ENCODE peak calls at places on chromosome 22, in seven cellular contexts. One of them, this sample, is unnamed.

GRCh38 chr22:23106906-23107367 is 34.9 kb downstream of the RSPH14 start:
- DNase-seq in thoracic aorta: no peak
- DNase-seq in endothelial cell of umbilical vein: no peak
- DNase-seq in esophagus muscularis mucosa: no peak
- DNase-seq in uterus: no peak
- DNase-seq in heart left ventricle: peak; percentile 79
- DNase-seq in IMR-90: no peak
- DNase-seq in this sample: no peak

GRCh38 chr22:22045576-22046335 is 63.2 kb upstream of the TOP3B start:
- DNase-seq in uterus: no peak
- DNase-seq in esophagus muscularis mucosa: peak; percentile 90
- DNase-seq in heart left ventricle: no peak
- DNase-seq in endothelial cell of umbilical vein: no peak
- DNase-seq in IMR-90: no peak
- DNase-seq in thoracic aorta: no peak
- DNase-seq in this sample: no peak

GRCh38 chr22:24512043-24512442 is 16.9 kb downstream of the UPB1 start:
- DNase-seq in endothelial cell of umbilical vein: no peak
- DNase-seq in heart left ventricle: no peak
- DNase-seq in IMR-90: no peak
- DNase-seq in uterus: no peak
- DNase-seq in esophagus muscularis mucosa: no peak
- DNase-seq in thoracic aorta: no peak
- DNase-seq in this sample: no peak

GRCh38 chr22:38454011-38454360 is 1.0 kb downstream of the KCNJ4 start:
- DNase-seq in IMR-90: no peak
- DNase-seq in esophagus muscularis mucosa: no peak
- DNase-seq in uterus: no peak
- DNase-seq in thoracic aorta: no peak
- DNase-seq in heart left ventricle: no peak
- DNase-seq in endothelial cell of umbilical vein: no peak
- DNase-seq in this sample: no peak

GRCh38 chr22:20955548-20955947 is 11.5 kb upstream of the AIFM3 start:
- DNase-seq in thoracic aorta: no peak
- DNase-seq in endothelial cell of umbilical vein: no peak
- DNase-seq in uterus: no peak
- DNase-seq in IMR-90: no peak
- DNase-seq in esophagus muscularis mucosa: no peak
- DNase-seq in heart left ventricle: no peak
- DNase-seq in this sample: no peak

GRCh38 chr22:46653596-46653995 is 33.4 kb downstream of the GRAMD4 start:
- DNase-seq in thoracic aorta: no peak
- DNase-seq in endothelial cell of umbilical vein: no peak
- DNase-seq in esophagus muscularis mucosa: no peak
- DNase-seq in IMR-90: no peak
- DNase-seq in uterus: no peak
- DNase-seq in heart left ventricle: no peak
- DNase-seq in this sample: no peak

GRCh38 chr22:45302047-45302446 is 7.7 kb upstream of the FAM118A start:
- DNase-seq in thoracic aorta: no peak
- DNase-seq in endothelial cell of umbilical vein: peak; percentile 16
- DNase-seq in heart left ventricle: no peak
- DNase-seq in IMR-90: peak; percentile 88
- DNase-seq in esophagus muscularis mucosa: no peak
- DNase-seq in uterus: no peak
- DNase-seq in this sample: peak; percentile 64

GRCh38 chr22:23058481-23059336 is 11.6 kb upstream of the GNAZ start:
- DNase-seq in heart left ventricle: no peak
- DNase-seq in IMR-90: no peak
- DNase-seq in endothelial cell of umbilical vein: no peak
- DNase-seq in thoracic aorta: no peak
- DNase-seq in uterus: no peak
- DNase-seq in esophagus muscularis mucosa: peak; percentile 75
- DNase-seq in this sample: no peak

GRCh38 chr22:22979954-22980353 is 90.4 kb upstream of the GNAZ start:
- DNase-seq in endothelial cell of umbilical vein: no peak
- DNase-seq in thoracic aorta: no peak
- DNase-seq in IMR-90: no peak
- DNase-seq in uterus: no peak
- DNase-seq in heart left ventricle: no peak
- DNase-seq in esophagus muscularis mucosa: no peak
- DNase-seq in this sample: no peak

GRCh38 chr22:38554281-38554680 is 15.7 kb downstream of the DMC1 start:
- DNase-seq in IMR-90: peak; percentile 83
- DNase-seq in uterus: no peak
- DNase-seq in esophagus muscularis mucosa: no peak
- DNase-seq in heart left ventricle: no peak
- DNase-seq in thoracic aorta: no peak
- DNase-seq in endothelial cell of umbilical vein: no peak
- DNase-seq in this sample: peak; percentile 23

GRCh38 chr22:43118024-43118849 is 7.7 kb downstream of the BIK start:
- DNase-seq in endothelial cell of umbilical vein: no peak
- DNase-seq in uterus: no peak
- DNase-seq in thoracic aorta: no peak
- DNase-seq in heart left ventricle: no peak
- DNase-seq in IMR-90: no peak
- DNase-seq in esophagus muscularis mucosa: no peak
- DNase-seq in this sample: no peak

GRCh38 chr22:20550057-20550817 is 42.8 kb downstream of the MED15 start:
- DNase-seq in uterus: no peak
- DNase-seq in esophagus muscularis mucosa: no peak
- DNase-seq in endothelial cell of umbilical vein: no peak
- DNase-seq in IMR-90: no peak
- DNase-seq in thoracic aorta: no peak
- DNase-seq in heart left ventricle: no peak
- DNase-seq in this sample: no peak

GRCh38 chr22:24486501-24486921 is 8.6 kb upstream of the UPB1 start:
- DNase-seq in uterus: no peak
- DNase-seq in esophagus muscularis mucosa: no peak
- DNase-seq in IMR-90: peak; percentile 82
- DNase-seq in thoracic aorta: no peak
- DNase-seq in heart left ventricle: no peak
- DNase-seq in endothelial cell of umbilical vein: peak; percentile 77
- DNase-seq in this sample: no peak

DNA sequence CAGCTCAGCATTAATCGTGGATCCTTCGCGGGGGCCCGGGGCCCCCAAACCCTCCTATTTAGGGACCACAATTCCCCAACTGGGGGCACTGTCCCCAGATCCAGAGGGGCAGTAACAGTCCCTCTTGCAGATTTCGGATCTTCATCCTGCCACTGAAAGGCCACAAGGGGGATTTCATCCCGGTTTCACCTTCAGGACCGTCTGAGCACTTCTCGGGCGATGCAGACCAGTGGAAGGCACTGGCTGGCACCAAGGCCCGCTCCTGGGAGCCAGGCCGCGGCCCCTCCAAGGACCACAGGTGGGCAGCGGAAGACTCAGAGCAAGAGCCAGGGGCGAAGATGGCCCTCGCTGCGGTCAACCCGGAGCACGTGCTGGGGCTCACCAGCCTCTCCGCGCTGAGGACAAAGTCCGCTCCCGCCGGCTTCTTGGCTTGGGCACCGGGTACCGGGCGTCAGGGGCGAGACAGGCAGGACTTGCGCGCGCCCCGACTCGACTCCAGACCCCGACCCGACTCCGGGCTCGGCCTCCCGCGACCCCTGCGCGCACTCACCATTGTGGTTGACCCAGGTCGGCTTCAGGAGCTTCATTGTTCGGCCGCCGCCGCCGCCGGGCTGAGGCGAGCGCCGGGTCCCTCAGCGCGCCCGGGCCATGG is 517 bp downstream of the HIRA start:
- DNase-seq in esophagus muscularis mucosa: no peak
- DNase-seq in thoracic aorta: no peak
- DNase-seq in endothelial cell of umbilical vein: peak; percentile 29
- DNase-seq in heart left ventricle: no peak
- DNase-seq in IMR-90: peak; percentile 19
- DNase-seq in uterus: no peak
- DNase-seq in this sample: no peak
- TF ChIP-seq CTCF in esophagus muscularis mucosa: no peak
- TF ChIP-seq CTCF in thoracic aorta: no peak
- TF ChIP-seq CTCF in endothelial cell of umbilical vein: peak; percentile 13
- TF ChIP-seq CTCF in heart left ventricle: no peak
- TF ChIP-seq CTCF in IMR-90: no peak
- TF ChIP-seq CTCF in uterus: no peak
- TF ChIP-seq CTCF in this sample: peak; percentile 37

DNA sequence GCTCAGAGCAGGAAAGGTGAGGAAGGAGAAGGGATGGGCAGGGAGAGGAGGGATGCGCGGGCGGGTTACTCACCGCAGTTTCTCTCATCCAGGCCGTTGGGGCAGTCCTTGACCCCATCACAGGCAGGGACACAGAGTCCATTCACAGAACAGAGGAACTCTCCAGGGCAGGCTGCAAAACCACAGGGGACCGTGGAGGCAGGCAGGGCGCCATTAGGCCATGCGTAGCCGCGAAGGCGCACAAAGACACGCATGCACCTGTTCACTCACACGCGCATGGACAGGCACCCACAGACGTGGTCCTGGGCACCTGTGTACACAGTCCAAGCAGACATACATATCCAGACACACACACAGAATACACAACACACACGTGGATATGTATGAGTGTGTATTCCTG is 23.0 kb downstream of the KCTD17 start:
- DNase-seq in esophagus muscularis mucosa: no peak
- DNase-seq in heart left ventricle: no peak
- DNase-seq in thoracic aorta: no peak
- DNase-seq in endothelial cell of umbilical vein: no peak
- DNase-seq in IMR-90: no peak
- DNase-seq in uterus: no peak
- DNase-seq in this sample: no peak
- H3K27me3 ChIP-seq in esophagus muscularis mucosa: peaks cover 74% of the 10 kb centered on the region
- H3K27me3 ChIP-seq in heart left ventricle: peaks cover 4% of the 10 kb centered on the region
- H3K27me3 ChIP-seq in thoracic aorta: no peaks in the 10 kb centered on the region
- H3K27me3 ChIP-seq in endothelial cell of umbilical vein: peaks cover 6% of the 10 kb centered on the region
- H3K27me3 ChIP-seq in IMR-90: peaks cover 48% of the 10 kb centered on the region
- H3K27me3 ChIP-seq in uterus: peaks cover 5% of the 10 kb centered on the region
- H3K27me3 ChIP-seq in this sample: peaks cover 35% of the 10 kb centered on the region

GRCh38 chr22:48635825-48636224 is 1191.8 kb downstream of the BRD1 start:
- DNase-seq in esophagus muscularis mucosa: no peak
- DNase-seq in thoracic aorta: no peak
- DNase-seq in endothelial cell of umbilical vein: no peak
- DNase-seq in heart left ventricle: no peak
- DNase-seq in IMR-90: no peak
- DNase-seq in uterus: no peak
- DNase-seq in this sample: no peak

GRCh38 chr22:48635031-48635430 is 1192.6 kb downstream of the BRD1 start:
- DNase-seq in esophagus muscularis mucosa: no peak
- DNase-seq in uterus: no peak
- DNase-seq in heart left ventricle: no peak
- DNase-seq in thoracic aorta: no peak
- DNase-seq in endothelial cell of umbilical vein: no peak
- DNase-seq in IMR-90: no peak
- DNase-seq in this sample: no peak

GRCh38 chr22:48636746-48637145 is 1190.9 kb downstream of the BRD1 start:
- DNase-seq in IMR-90: no peak
- DNase-seq in heart left ventricle: no peak
- DNase-seq in thoracic aorta: no peak
- DNase-seq in endothelial cell of umbilical vein: no peak
- DNase-seq in uterus: no peak
- DNase-seq in esophagus muscularis mucosa: no peak
- DNase-seq in this sample: no peak

GRCh38 chr22:48639021-48639795 is 1188.5 kb downstream of the BRD1 start:
- DNase-seq in IMR-90: no peak
- DNase-seq in endothelial cell of umbilical vein: no peak
- DNase-seq in thoracic aorta: no peak
- DNase-seq in heart left ventricle: no peak
- DNase-seq in esophagus muscularis mucosa: no peak
- DNase-seq in uterus: no peak
- DNase-seq in this sample: no peak

DNA sequence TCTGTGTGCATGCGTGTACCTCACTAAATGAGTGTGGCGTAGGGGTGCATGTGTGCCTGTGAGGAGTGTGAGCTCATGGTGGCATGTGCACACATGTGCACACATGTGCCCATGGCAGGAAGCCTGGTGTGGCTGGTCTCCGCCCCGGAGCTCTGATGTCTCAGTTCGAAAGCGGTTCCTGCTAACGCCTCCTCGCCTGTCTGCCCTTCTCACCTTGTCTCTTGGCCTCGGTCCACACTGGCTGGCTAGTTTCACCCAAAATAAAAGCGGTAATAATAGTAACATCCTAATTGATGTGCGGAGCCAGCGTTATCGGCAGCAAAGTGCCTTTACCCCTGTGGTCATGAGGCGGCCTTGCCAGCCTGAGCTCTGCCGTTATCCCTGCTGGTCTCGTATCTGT is 1190.4 kb downstream of the BRD1 start:
- DNase-seq in thoracic aorta: no peak
- DNase-seq in IMR-90: no peak
- DNase-seq in heart left ventricle: no peak
- DNase-seq in uterus: no peak
- DNase-seq in endothelial cell of umbilical vein: no peak
- DNase-seq in esophagus muscularis mucosa: no peak
- DNase-seq in this sample: no peak
- H3K27ac ChIP-seq in thoracic aorta: no peak overlapping the region
- H3K27ac ChIP-seq in IMR-90: no peak overlapping the region
- H3K27ac ChIP-seq in heart left ventricle: no peak overlapping the region
- H3K27ac ChIP-seq in uterus: no peak overlapping the region
- H3K27ac ChIP-seq in endothelial cell of umbilical vein: no peak overlapping the region
- H3K27ac ChIP-seq in esophagus muscularis mucosa: no peak overlapping the region
- H3K27ac ChIP-seq in this sample: no peak overlapping the region

DNA sequence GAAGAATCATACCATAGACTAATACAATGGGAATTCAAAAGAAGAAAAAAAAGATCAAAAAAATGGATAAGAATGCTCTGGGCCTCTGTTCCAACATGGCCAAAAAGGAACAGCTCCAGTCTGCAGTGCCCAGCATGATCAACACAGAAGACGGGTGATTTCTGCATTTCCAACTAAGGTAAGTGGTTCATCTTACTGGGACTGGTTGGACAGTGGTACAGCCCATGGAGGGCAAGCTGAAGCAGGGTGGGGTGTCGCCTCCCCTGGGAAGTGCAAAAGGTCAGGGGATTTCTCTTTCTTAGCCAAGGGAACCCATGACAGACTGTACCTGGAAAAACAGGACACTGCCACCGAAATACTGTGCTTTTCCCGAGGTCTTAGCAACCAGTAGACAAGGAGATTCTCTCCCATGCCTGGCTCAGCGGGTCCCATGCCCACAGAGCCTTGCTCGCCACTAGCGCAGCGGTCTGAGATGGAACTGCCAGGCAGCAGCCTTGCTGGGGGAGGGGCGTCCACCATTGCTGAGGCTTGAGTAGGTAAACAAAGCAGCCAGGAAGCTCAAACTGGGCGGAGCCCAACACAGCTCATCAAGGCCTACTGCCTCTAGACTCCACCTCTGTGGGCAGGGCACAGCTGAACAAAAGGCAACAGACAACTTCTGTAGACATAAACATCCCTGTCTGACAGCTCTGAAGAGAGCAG is 428.4 kb downstream of the MN1 start:
- DNase-seq in esophagus muscularis mucosa: peak; percentile 68
- DNase-seq in heart left ventricle: no peak
- DNase-seq in endothelial cell of umbilical vein: peak; percentile 38
- DNase-seq in uterus: no peak
- DNase-seq in thoracic aorta: no peak
- DNase-seq in IMR-90: no peak
- DNase-seq in this sample: no peak
- TF ChIP-seq CTCF in esophagus muscularis mucosa: no peak
- TF ChIP-seq CTCF in heart left ventricle: no peak
- TF ChIP-seq CTCF in endothelial cell of umbilical vein: no peak
- TF ChIP-seq CTCF in uterus: no peak
- TF ChIP-seq CTCF in thoracic aorta: no peak
- TF ChIP-seq CTCF in IMR-90: no peak
- TF ChIP-seq CTCF in this sample: no peak

GRCh38 chr22:30435674-30436126 is 10.1 kb downstream of the MTFP1 start:
- DNase-seq in heart left ventricle: peak; percentile 47
- DNase-seq in endothelial cell of umbilical vein: peak; percentile 31
- DNase-seq in esophagus muscularis mucosa: no peak
- DNase-seq in uterus: peak; percentile 21
- DNase-seq in thoracic aorta: no peak
- DNase-seq in IMR-90: no peak
- DNase-seq in this sample: no peak
- H3K27me3 ChIP-seq in heart left ventricle: no peaks in the 10 kb centered on the region
- H3K27me3 ChIP-seq in endothelial cell of umbilical vein: no peaks in the 10 kb centered on the region
- H3K27me3 ChIP-seq in esophagus muscularis mucosa: peaks cover 19% of the 10 kb centered on the region
- H3K27me3 ChIP-seq in uterus: no peaks in the 10 kb centered on the region
- H3K27me3 ChIP-seq in thoracic aorta: no peaks in the 10 kb centered on the region
- H3K27me3 ChIP-seq in IMR-90: peaks cover 12% of the 10 kb centered on the region
- H3K27me3 ChIP-seq in this sample: peaks cover 15% of the 10 kb centered on the region

This sample was measured in AG04450.